ENCODE peak calls at places on chromosomes 12 and 14, in six cellular contexts. One of them, this sample, is unnamed.

GRCh38 chr14:36657409-36658090 is 4.1 kb upstream of the PAX9 start:
- DNase-seq in COR-L47: no peak
- DNase-seq in endothelial cell: no peak
- DNase-seq in NCI-H1105: no peak
- DNase-seq in NB4: no peak
- DNase-seq in foreskin keratinocyte: no peak
- DNase-seq in this sample: no peak

GRCh38 chr12:124742702-124743101 is 121.0 kb downstream of the SCARB1 start:
- DNase-seq in COR-L47: no peak
- DNase-seq in endothelial cell: no peak
- DNase-seq in NCI-H1105: no peak
- DNase-seq in NB4: no peak
- DNase-seq in foreskin keratinocyte: no peak
- DNase-seq in this sample: no peak

GRCh38 chr14:80213602-80214001 is 2.3 kb upstream of the DIO2 start:
- DNase-seq in COR-L47: peak
- DNase-seq in endothelial cell: peak
- DNase-seq in NCI-H1105: no peak
- DNase-seq in NB4: peak
- DNase-seq in foreskin keratinocyte: peak
- DNase-seq in this sample: peak

GRCh38 chr14:78595797-78596196 is 425.6 kb downstream of the NRXN3 start:
- DNase-seq in COR-L47: peak
- DNase-seq in endothelial cell: peak
- DNase-seq in NCI-H1105: peak
- DNase-seq in NB4: peak
- DNase-seq in foreskin keratinocyte: no peak
- DNase-seq in this sample: peak

GRCh38 chr12:65923228-65923627 is 98.9 kb downstream of the HMGA2 start:
- DNase-seq in COR-L47: no peak
- DNase-seq in endothelial cell: no peak
- DNase-seq in NCI-H1105: no peak
- DNase-seq in NB4: peak
- DNase-seq in foreskin keratinocyte: no peak
- DNase-seq in this sample: no peak

GRCh38 chr12:100796616-100797015 is 2.0 kb downstream of the ANO4 start:
- DNase-seq in COR-L47: no peak
- DNase-seq in endothelial cell: no peak
- DNase-seq in NCI-H1105: no peak
- DNase-seq in NB4: no peak
- DNase-seq in foreskin keratinocyte: no peak
- DNase-seq in this sample: no peak

GRCh38 chr12:89873745-89874144 is 165.1 kb upstream of the ATP2B1 start:
- DNase-seq in COR-L47: no peak
- DNase-seq in endothelial cell: no peak
- DNase-seq in NCI-H1105: no peak
- DNase-seq in NB4: no peak
- DNase-seq in foreskin keratinocyte: no peak
- DNase-seq in this sample: no peak

GRCh38 chr14:99679543-99679942 is 4.6 kb upstream of the CYP46A1 start:
- DNase-seq in COR-L47: no peak
- DNase-seq in endothelial cell: no peak
- DNase-seq in NCI-H1105: no peak
- DNase-seq in NB4: no peak
- DNase-seq in foreskin keratinocyte: no peak
- DNase-seq in this sample: no peak

GRCh38 chr12:101414533-101415119 is 7.1 kb upstream of the ARL1 start:
- DNase-seq in COR-L47: peak
- DNase-seq in endothelial cell: peak
- DNase-seq in NCI-H1105: peak
- DNase-seq in NB4: peak
- DNase-seq in foreskin keratinocyte: no peak
- DNase-seq in this sample: peak

GRCh38 chr12:71691504-71692129 is 5.7 kb downstream of the TMEM19 start:
- DNase-seq in COR-L47: no peak
- DNase-seq in endothelial cell: no peak
- DNase-seq in NCI-H1105: peak
- DNase-seq in NB4: no peak
- DNase-seq in foreskin keratinocyte: no peak
- DNase-seq in this sample: no peak

GRCh38 chr12:56629459-56630179 is 507 bp downstream of the BAZ2A start:
- DNase-seq in COR-L47: no peak
- DNase-seq in endothelial cell: no peak
- DNase-seq in NCI-H1105: no peak
- DNase-seq in NB4: peak
- DNase-seq in foreskin keratinocyte: no peak
- DNase-seq in this sample: no peak

GRCh38 chr12:102301547-102301946 is 103.9 kb upstream of the PMCH start:
- DNase-seq in COR-L47: no peak
- DNase-seq in endothelial cell: no peak
- DNase-seq in NCI-H1105: no peak
- DNase-seq in NB4: no peak
- DNase-seq in foreskin keratinocyte: no peak
- DNase-seq in this sample: no peak